ENCODE peak calls at places on chromosomes 5 and 9, in seven cellular contexts. D is stimulated activated CD8-positive, alpha-beta memory T cell treated with anti-CD3 and anti-CD28 coated beads, Interleukin-15, amount 100 ng/mL, for 1 hour; W is hypothalamus; M is T follicular helper cell; R is NCI-H1092 treated with DMSO at 0.1 percent for 48 hours; N is adrenal gland; L is AG08395. Y is an unnamed sample.

GRCh38 chr9:98706651-98707103 is 2.1 kb downstream of the GABBR2 start:
- DNase-seq in M (no peak), R (peak), N (no peak), W (no peak), L (peak), D (no peak), Y (no peak)

GRCh38 chr5:94674841-94675382 is 56.4 kb downstream of the SLF1 start:
- DNase-seq in R (no peak), M (no peak), D (no peak), L (no peak), N (no peak), W (no peak), Y (no peak)

GRCh38 chr9:84239341-84239740 is 101.2 kb downstream of the SLC28A3 start:
- DNase-seq in W (no peak), D (no peak), N (no peak), M (no peak), L (no peak), R (no peak), Y (no peak)

GRCh38 chr5:98050583-98050982 is 722.9 kb upstream of the RGMB start:
- DNase-seq in R (no peak), D (no peak), W (no peak), L (no peak), N (no peak), M (no peak), Y (no peak)

GRCh38 chr9:35606138-35606504 is 1.1 kb downstream of the TESK1 start:
- DNase-seq in L (peak), R (no peak), W (no peak), D (no peak), M (no peak), N (no peak), Y (no peak)

GRCh38 chr5:114055810-114056476 is 305.9 kb upstream of the KCNN2 start:
- DNase-seq in W (peak), L (no peak), D (no peak), N (no peak), R (peak), M (no peak), Y (no peak)

GRCh38 chr5:32251864-32252458 is 60.8 kb downstream of the MTMR12 start:
- DNase-seq in N (no peak), M (no peak), W (no peak), D (no peak), R (no peak), L (no peak), Y (no peak)

GRCh38 chr5:114010362-114010761 is 351.5 kb upstream of the KCNN2 start:
- DNase-seq in W (no peak), R (no peak), L (no peak), D (no peak), N (no peak), M (no peak), Y (no peak)

GRCh38 chr9:13478637-13479036 is 199.1 kb upstream of the MPDZ start:
- DNase-seq in D (no peak), N (no peak), L (no peak), R (no peak), M (no peak), W (no peak), Y (no peak)

GRCh38 chr9:123763910-123764588 is 165.9 kb downstream of the DENND1A start:
- DNase-seq in M (no peak), N (no peak), R (no peak), L (peak), D (no peak), W (no peak), Y (no peak)

GRCh38 chr9:111957856-111958631 is 61.4 kb downstream of the UGCG start:
- DNase-seq in M (no peak), D (no peak), W (no peak), R (no peak), L (peak), N (no peak), Y (no peak)

GRCh38 chr9:107557236-107557990 is 67.8 kb upstream of the KLF4 start:
- DNase-seq in D (no peak), L (no peak), W (no peak), R (no peak), N (no peak), M (no peak), Y (no peak)

Y was measured in H1.